ENCODE peak calls at places on chromosomes 5 and 9, in six cellular contexts. L, A, C, W, Q and N are unnamed samples.

GRCh38 chr9:41229408-41230401 is 40.6 kb upstream of the ZNG1F start:
- DNase-seq in W (no peak), Q (peak), L (peak), A (peak), C (peak), N (peak)

GRCh38 chr5:53476531-53477480 is 3.6 kb upstream of the FST start:
- DNase-seq in Q (no peak), L (peak), C (no peak), A (no peak), W (no peak), N (no peak)

GRCh38 chr5:174560861-174561260 is 163.5 kb upstream of the MSX2 start:
- DNase-seq in C (no peak), Q (no peak), A (no peak), W (no peak), L (no peak), N (no peak)

GRCh38 chr9:33138768-33139167 is 28.4 kb downstream of the B4GALT1 start:
- DNase-seq in L (no peak), A (no peak), Q (no peak), C (no peak), W (no peak), N (no peak)

GRCh38 chr5:145574889-145575573 is 260.1 kb downstream of the PRELID2 start:
- DNase-seq in A (peak), L (no peak), Q (no peak), W (no peak), C (no peak), N (no peak)

GRCh38 chr9:125655074-125655633 is 51.9 kb downstream of the MAPKAP1 start:
- DNase-seq in C (no peak), Q (no peak), W (no peak), L (no peak), A (no peak), N (no peak)

GRCh38 chr5:133531178-133531577 is 81.2 kb downstream of the FSTL4 start:
- DNase-seq in W (no peak), A (no peak), L (no peak), C (no peak), Q (no peak), N (no peak)

GRCh38 chr5:32096891-32097592 is 77.1 kb downstream of the GOLPH3 start:
- DNase-seq in Q (no peak), A (peak), W (no peak), C (no peak), L (no peak), N (no peak)

GRCh38 chr5:91137647-91138046 is 245.5 kb downstream of the ARRDC3 start:
- DNase-seq in W (no peak), C (no peak), Q (no peak), L (no peak), A (no peak), N (no peak)

GRCh38 chr5:100424017-100424416 is 111.2 kb upstream of the FAM174A start:
- DNase-seq in C (no peak), L (no peak), A (no peak), W (no peak), Q (peak), N (no peak)

GRCh38 chr5:52864376-52864775 is 76.7 kb downstream of the ITGA1 start:
- DNase-seq in L (no peak), A (peak), C (no peak), W (no peak), Q (peak), N (no peak)